ENCODE peak calls at places on chromosomes 3 and 15, in five cellular contexts. P is GM12864; W is Calu3; A is CD8-positive, alpha-beta T cell; T is mucosa of descending colon. G is an unnamed sample.

GRCh38 chr15:47715856-47716445 is 1.4 kb upstream of the SEMA6D start:
- DNase-seq in W (no peak), T (no peak), A (no peak), P (no peak), G (no peak)

GRCh38 chr15:66569461-66570137 is 3.8 kb upstream of the LCTL start:
- DNase-seq in T (no peak), A (no peak), P (no peak), W (no peak), G (no peak)

GRCh38 chr3:101310580-101311375 is 9.6 kb downstream of the IMPG2 start:
- DNase-seq in A (no peak), T (no peak), W (no peak), P (no peak), G (no peak)

GRCh38 chr3:188169826-188170455 is 16.0 kb downstream of the LPP start:
- DNase-seq in W (no peak), T (no peak), P (no peak), A (no peak), G (no peak)

GRCh38 chr15:39426552-39427532 is 154.0 kb upstream of the THBS1 start:
- DNase-seq in P (peak), W (no peak), T (peak), A (peak), G (peak)

GRCh38 chr3:48039487-48040190 is 23.4 kb upstream of the MAP4 start:
- DNase-seq in W (no peak), T (no peak), A (no peak), P (no peak), G (no peak)

GRCh38 chr3:36866358-36866757 is 78.5 kb downstream of the TRANK1 start:
- DNase-seq in P (no peak), A (no peak), T (no peak), W (no peak), G (no peak)

GRCh38 chr3:111763101-111763500 is 96.0 kb upstream of the PHLDB2 start:
- DNase-seq in T (no peak), W (no peak), P (no peak), A (no peak), G (no peak)

GRCh38 chr15:69990566-69991391 is 106.9 kb downstream of the TLE3 start:
- DNase-seq in W (no peak), T (no peak), P (no peak), A (no peak), G (no peak)

GRCh38 chr15:83207622-83208356 is at the start of gene HDGFL3:
- DNase-seq in T (peak), P (no peak), A (peak), W (peak), G (peak)

GRCh38 chr15:101111570-101112262 is 140.1 kb downstream of the CHSY1 start:
- DNase-seq in P (no peak), T (no peak), W (no peak), A (no peak), G (no peak)

GRCh38 chr3:55819005-55819404 is 331.9 kb upstream of the WNT5A start:
- DNase-seq in A (no peak), P (no peak), T (no peak), W (no peak), G (no peak)

GRCh38 chr3:119098006-119098405 is 48.0 kb upstream of the TEX55 start:
- DNase-seq in W (no peak), A (no peak), P (no peak), T (no peak), G (no peak)

GRCh38 chr3:58585005-58585786 is 8.0 kb upstream of the FAM107A start:
- DNase-seq in T (peak), W (peak), P (no peak), A (peak), G (peak)

GRCh38 chr3:107884028-107884427 is 206.8 kb downstream of the CD47 start:
- DNase-seq in T (no peak), A (no peak), P (no peak), W (no peak), G (no peak)

GRCh38 chr3:8182904-8183303 is 318.7 kb upstream of the LMCD1 start:
- DNase-seq in P (no peak), T (no peak), W (no peak), A (no peak), G (no peak)

GRCh38 chr3:185215873-185216586 is 37.8 kb downstream of the EHHADH start:
- DNase-seq in P (no peak), W (no peak), T (no peak), A (no peak), G (peak)
- TF ChIP-seq CTCF in P (peak), W (peak), T (peak), A (peak), G (peak)

GRCh38 chr3:62189376-62189698 is 184.0 kb downstream of the FEZF2 start:
- DNase-seq in W (no peak), A (no peak), P (no peak), T (no peak), G (no peak)

GRCh38 chr3:62183087-62183486 is 190.3 kb downstream of the FEZF2 start:
- DNase-seq in P (no peak), T (no peak), W (no peak), A (no peak), G (no peak)

GRCh38 chr3:62184559-62184958 is 188.8 kb downstream of the FEZF2 start:
- DNase-seq in P (no peak), T (no peak), A (no peak), W (no peak), G (no peak)

GRCh38 chr3:62188547-62189375 is 184.6 kb downstream of the FEZF2 start:
- DNase-seq in P (peak), T (no peak), W (peak), A (peak), G (peak)

GRCh38 chr3:62186967-62187366 is 186.4 kb downstream of the FEZF2 start:
- DNase-seq in W (no peak), P (no peak), T (no peak), A (no peak), G (no peak)
- TF ChIP-seq CTCF in W (no peak), P (peak), T (no peak), A (no peak), G (peak)

DNA sequence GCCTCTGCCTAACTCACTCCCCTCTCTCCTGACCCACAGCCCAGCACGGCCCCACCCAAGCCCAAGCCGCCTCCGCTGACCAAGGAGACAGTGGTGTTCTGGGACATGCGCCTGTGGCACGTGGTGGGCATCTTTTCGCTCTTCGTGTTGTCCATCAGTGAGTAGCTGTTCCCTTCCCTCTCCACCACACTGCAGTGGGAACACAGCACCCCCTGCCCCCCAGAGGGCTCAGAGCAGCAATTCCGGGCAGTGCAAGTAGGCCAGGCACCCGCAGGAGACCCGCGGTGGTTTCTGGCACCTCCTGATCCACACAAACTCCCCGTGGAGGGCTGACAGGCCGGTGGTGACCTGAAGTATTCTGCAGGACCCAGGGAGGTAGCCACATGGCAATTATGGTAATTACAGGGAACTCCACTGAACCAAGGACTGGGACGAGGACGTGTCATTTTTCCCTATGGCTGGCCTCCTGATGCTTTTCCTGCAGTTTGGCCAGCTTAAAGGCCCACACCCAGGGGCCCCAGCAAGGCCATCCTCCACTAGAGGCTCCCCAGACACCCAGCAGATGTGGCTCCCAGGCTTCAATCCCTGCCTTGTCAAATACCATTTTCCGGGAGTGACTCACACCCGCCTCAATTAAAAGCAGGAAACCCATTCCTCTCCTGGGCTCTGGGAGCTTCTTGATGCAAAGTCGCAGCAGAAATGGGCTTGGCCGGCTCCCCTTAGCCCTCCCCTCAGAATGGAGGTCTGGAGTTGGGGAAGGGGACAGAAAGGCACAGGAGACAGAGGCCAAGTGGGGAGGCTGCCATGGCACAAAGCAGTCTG is 4.8 kb downstream of the TMIE start:
- DNase-seq in T (peak), A (no peak), P (no peak), W (peak), G (no peak)
- TF ChIP-seq CTCF in T (no peak), A (no peak), P (no peak), W (no peak), G (no peak)

DNA sequence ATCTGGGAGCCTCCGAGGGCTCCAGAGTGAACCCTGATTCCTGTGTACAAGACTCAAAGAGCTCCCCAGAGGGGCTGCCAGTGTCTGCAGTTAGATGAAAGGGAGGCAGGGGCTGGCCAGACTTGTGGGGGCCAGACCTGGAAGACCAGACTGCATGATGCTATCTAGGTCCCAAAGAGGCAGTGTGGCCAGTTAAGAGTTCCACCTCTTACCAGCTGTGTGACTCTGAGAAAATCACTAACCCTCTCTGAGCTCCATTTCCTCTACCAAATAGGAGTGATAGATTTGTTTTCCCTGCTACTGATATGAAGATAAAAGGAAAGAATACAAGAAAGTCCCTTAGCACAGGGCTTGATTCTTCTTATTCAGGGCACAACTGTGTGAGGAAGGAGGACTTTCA is 29.0 kb downstream of the ACSBG1 start:
- DNase-seq in A (no peak), P (no peak), T (no peak), W (no peak), G (no peak)
- TF ChIP-seq CTCF in A (no peak), P (no peak), T (no peak), W (no peak), G (no peak)

GRCh38 chr15:71197620-71198019 is 82.3 kb downstream of the THSD4 start:
- DNase-seq in W (no peak), A (no peak), P (no peak), T (no peak), G (no peak)

GRCh38 chr15:71198846-71199245 is 83.6 kb downstream of the THSD4 start:
- DNase-seq in W (no peak), P (no peak), T (no peak), A (no peak), G (no peak)

GRCh38 chr15:71191296-71191695 is 76.0 kb downstream of the THSD4 start:
- DNase-seq in P (no peak), W (no peak), A (no peak), T (no peak), G (no peak)

GRCh38 chr15:71194286-71194685 is 79.0 kb downstream of the THSD4 start:
- DNase-seq in P (no peak), A (no peak), T (no peak), W (no peak), G (no peak)

DNA sequence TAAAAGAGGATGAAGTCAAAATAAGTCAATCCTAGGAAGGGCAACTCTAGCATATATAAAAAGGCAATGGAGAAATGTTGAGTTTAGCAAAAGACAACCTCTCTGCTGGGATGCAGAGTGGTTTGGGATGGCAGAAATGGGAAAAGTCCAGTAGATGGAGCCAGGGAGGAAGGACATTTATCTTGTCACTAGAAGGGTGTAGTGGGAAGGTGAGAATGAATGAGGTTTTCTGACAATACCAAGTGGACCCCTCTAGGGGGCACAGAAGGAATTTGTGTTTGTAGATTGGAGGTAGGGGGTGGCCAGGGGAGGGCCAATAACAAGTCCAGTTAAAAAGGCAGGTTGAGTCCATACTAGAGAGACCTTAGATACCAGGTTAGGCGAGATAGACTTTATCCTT is 80.0 kb downstream of the THSD4 start:
- DNase-seq in P (no peak), W (no peak), T (no peak), A (no peak), G (no peak)
- TF ChIP-seq CTCF in P (no peak), W (no peak), T (no peak), A (no peak), G (no peak)

DNA sequence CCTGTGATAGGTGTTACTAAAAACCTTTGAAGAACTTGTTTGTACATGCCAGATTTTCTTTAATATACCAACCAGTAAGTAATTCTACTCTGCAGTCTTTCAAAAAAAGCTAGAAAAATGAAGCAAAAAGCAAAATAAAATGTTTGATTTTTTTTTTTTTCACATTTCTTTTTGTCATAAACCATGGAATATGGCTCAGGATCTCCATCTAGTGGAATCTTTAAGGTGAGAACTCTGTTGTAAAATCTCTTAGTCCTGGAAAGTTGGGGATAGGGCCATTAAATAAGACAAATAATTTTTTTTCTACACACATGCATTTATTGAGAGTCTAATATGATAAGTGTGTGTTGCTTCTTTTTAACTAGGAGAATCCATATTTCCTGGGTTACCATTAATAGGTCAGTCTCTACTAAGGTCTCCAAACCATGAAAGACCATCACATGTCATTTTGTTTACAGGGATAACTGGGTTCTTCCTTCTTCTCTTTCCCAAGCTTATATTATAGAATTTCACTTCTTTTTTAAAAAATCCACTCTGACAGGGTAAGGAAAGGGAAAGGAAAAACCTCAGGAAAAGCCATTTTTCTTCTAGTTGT is 84.6 kb downstream of the SLC9A9 start:
- DNase-seq in W (no peak), A (no peak), P (no peak), T (no peak), G (no peak)
- TF ChIP-seq CTCF in W (no peak), A (peak), P (no peak), T (no peak), G (peak)